ENCODE peak calls at places on chromosomes 3 and 15, in ten cellular contexts. J is GM23338, Y is heart left ventricle, L is HCT116, E is IMR-90, V is A673, S is H1, T is A549, U is K562, K is tibial artery. F is an unnamed sample.
A peak's percentile ranks its signal among the peaks of the same experiment; 100 is the strongest.

GRCh38 chr15:93881310-93881709 is 350.1 kb upstream of the MCTP2 start:
- DNase-seq in Y (no peak), T (no peak), J (no peak), S (no peak), K (no peak), V (no peak), L (no peak), U (no peak), E (no peak), F (no peak)

GRCh38 chr3:52204337-52205073 is 6.5 kb downstream of the ALAS1 start:
- DNase-seq in L (no peak), E (peak; percentile 18), K (no peak), V (no peak), S (no peak), U (no peak), Y (no peak), T (no peak), J (no peak), F (no peak)

GRCh38 chr3:125403789-125404188 is 28.7 kb upstream of the ZNF148 start:
- DNase-seq in J (peak; percentile 17), L (no peak), E (peak; percentile 52), U (no peak), K (no peak), V (no peak), Y (no peak), S (no peak), T (no peak), F (no peak)

GRCh38 chr15:57580866-57581265 is 10.8 kb upstream of the MYZAP start:
- DNase-seq in Y (no peak), S (no peak), L (no peak), K (no peak), E (no peak), U (no peak), T (no peak), V (no peak), J (peak; percentile 32), F (no peak)

GRCh38 chr3:40582401-40583027 is 57.8 kb downstream of the ZNF621 start:
- DNase-seq in T (no peak), Y (no peak), K (no peak), U (no peak), S (no peak), E (no peak), V (no peak), L (no peak), J (no peak), F (no peak)

GRCh38 chr3:44643024-44643423 is 5.5 kb upstream of the ZNF35 start:
- DNase-seq in T (no peak), K (no peak), E (no peak), U (no peak), S (no peak), J (no peak), V (no peak), Y (no peak), L (no peak), F (no peak)

GRCh38 chr3:98972720-98973119 is 71.2 kb upstream of the DCBLD2 start:
- DNase-seq in Y (no peak), J (no peak), E (no peak), T (no peak), U (no peak), S (no peak), K (no peak), V (no peak), L (no peak), F (no peak)

GRCh38 chr15:60396964-60397771 is 618 bp downstream of the ANXA2 start:
- DNase-seq in T (peak; percentile 69), J (peak; percentile 84), K (peak; percentile 87), L (no peak), E (peak; percentile 68), S (peak; percentile 67), U (peak; percentile 92), V (peak; percentile 79), Y (peak; percentile 80), F (no peak)

DNA sequence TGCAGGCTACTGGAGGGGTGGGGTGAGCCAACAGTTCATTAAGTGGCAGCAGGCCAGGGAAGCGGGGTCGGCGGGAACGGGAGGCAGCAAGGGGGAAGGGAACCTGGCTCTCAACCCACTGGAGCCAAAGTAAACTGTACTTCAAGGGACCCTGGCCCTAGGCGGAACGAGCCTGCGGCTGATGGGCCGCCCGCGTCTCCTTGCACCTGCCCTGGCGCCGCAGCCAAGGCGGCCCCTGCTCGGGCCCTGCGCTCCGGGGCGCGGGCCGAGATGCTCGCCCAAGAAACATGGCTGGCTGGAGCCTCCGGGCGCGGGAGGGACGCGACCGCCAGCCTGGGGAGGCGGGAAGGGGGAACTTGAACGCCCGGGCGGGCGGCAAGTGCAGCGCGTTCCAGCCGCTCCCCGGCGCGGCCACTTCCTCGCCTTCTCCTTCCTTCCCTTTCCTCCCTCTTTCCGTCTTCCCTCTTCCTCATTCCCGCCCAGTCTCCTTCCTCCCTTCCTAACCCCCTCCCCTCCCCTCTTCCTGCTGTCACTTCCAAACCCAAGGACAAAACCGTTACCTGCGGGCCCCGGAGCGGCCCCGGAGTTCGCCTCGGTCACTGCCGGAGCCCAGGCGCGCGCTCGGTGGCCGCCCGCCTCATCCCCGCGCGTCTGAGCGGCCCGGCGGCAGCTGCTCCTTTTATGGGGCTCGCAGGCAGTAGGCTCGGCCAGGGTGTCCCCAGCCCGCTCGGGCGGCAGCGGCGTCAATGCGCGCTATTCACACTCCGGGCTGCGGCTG is 489.7 kb downstream of the MAGI1 start:
- DNase-seq in T (no peak), V (peak; percentile 29), J (peak; percentile 79), E (no peak), L (no peak), Y (peak; percentile 60), S (peak; percentile 74), U (no peak), K (peak; percentile 68), F (no peak)
- H3K4me3 ChIP-seq in T (no peak overlapping the region), V (peak overlapping the region; percentile 45), J (peak overlapping the region; percentile 78), E (peak overlapping the region; percentile 63), L (no peak overlapping the region), Y (peak overlapping the region; percentile 56), S (peak overlapping the region; percentile 75), U (no peak overlapping the region), K (peak overlapping the region; percentile 58), F (peak overlapping the region; percentile 63)

DNA sequence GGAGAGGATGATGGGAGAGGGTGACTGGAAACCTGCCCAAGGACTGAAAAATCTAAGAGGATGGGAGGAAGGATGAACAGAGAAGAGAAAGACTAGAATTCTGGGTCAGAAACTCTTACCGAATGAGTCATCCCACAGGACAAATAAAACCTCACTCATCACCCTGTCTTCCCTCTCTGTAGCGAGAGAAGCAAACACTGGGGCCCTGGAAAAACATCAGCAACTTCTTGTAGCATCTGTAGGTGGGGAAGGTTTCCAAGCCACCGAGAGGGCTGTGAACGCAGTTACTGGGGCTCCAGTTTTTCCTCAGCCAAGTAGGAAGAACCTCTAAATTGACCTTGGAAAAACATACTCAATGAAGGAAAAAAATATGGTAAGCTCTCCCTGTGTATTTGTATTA is 193.0 kb upstream of the TPRG1 start:
- DNase-seq in Y (no peak), T (peak; percentile 16), S (no peak), E (peak; percentile 78), V (no peak), J (peak; percentile 4), L (no peak), U (no peak), K (no peak), F (no peak)
- H3K27ac ChIP-seq in Y (no peak overlapping the region), T (peak overlapping the region; percentile 55), S (no peak overlapping the region), E (no peak overlapping the region), V (no peak overlapping the region), J (no peak overlapping the region), L (no peak overlapping the region), U (no peak overlapping the region), K (no peak overlapping the region), F (no peak overlapping the region)

GRCh38 chr15:80645494-80646065 is 49.5 kb upstream of the ABHD17C start:
- DNase-seq in V (no peak), Y (no peak), U (no peak), L (no peak), K (no peak), S (no peak), J (no peak), T (no peak), E (peak; percentile 46), F (no peak)
- H3K4me3 ChIP-seq in V (no peak overlapping the region), Y (no peak overlapping the region), U (no peak overlapping the region), L (no peak overlapping the region), K (no peak overlapping the region), S (no peak overlapping the region), J (no peak overlapping the region), T (no peak overlapping the region), E (no peak overlapping the region), F (no peak overlapping the region)

GRCh38 chr3:58041826-58042324 is 33.7 kb downstream of the FLNB start:
- DNase-seq in J (peak; percentile 74), S (no peak), L (no peak), K (no peak), E (peak; percentile 90), U (no peak), Y (no peak), V (no peak), T (no peak), F (no peak)

GRCh38 chr3:58045084-58045483 is 36.9 kb downstream of the FLNB start:
- DNase-seq in Y (no peak), L (no peak), S (no peak), J (no peak), E (no peak), T (no peak), K (no peak), V (no peak), U (no peak), F (no peak)

GRCh38 chr3:58042947-58043707 is 34.9 kb downstream of the FLNB start:
- DNase-seq in V (no peak), K (no peak), S (no peak), E (no peak), T (no peak), L (no peak), U (no peak), J (no peak), Y (no peak), F (no peak)

GRCh38 chr3:58044656-58045055 is 36.4 kb downstream of the FLNB start:
- DNase-seq in U (no peak), E (peak; percentile 36), T (no peak), J (no peak), V (no peak), S (no peak), L (no peak), K (no peak), Y (no peak), F (no peak)

GRCh38 chr3:58043933-58044332 is 35.7 kb downstream of the FLNB start:
- DNase-seq in U (no peak), V (no peak), T (no peak), S (no peak), J (no peak), K (no peak), Y (no peak), E (peak; percentile 53), L (no peak), F (no peak)
- H3K27ac ChIP-seq in U (no peak overlapping the region), V (no peak overlapping the region), T (peak overlapping the region; percentile 69), S (peak overlapping the region; percentile 14), J (peak overlapping the region; percentile 88), K (peak overlapping the region; percentile 56), Y (peak overlapping the region; percentile 19), E (no peak overlapping the region), L (no peak overlapping the region), F (no peak overlapping the region)

GRCh38 chr3:48561045-48561736 is 2.4 kb downstream of the UCN2 start:
- DNase-seq in T (no peak), Y (peak; percentile 63), L (no peak), U (peak; percentile 80), K (peak; percentile 89), J (peak; percentile 92), V (no peak), E (peak; percentile 64), S (peak; percentile 86), F (peak; percentile 18)
- H3K4me3 ChIP-seq in T (no peak overlapping the region), Y (peak overlapping the region; percentile 38), L (no peak overlapping the region), U (peak overlapping the region; percentile 12), K (peak overlapping the region; percentile 44), J (peak overlapping the region; percentile 38), V (no peak overlapping the region), E (peak overlapping the region; percentile 28), S (peak overlapping the region; percentile 46), F (no peak overlapping the region)